ENCODE peak calls at places on chromosome 18, in five cellular contexts. M is trophoblast cell, U is neuronal stem cell, C is H9, D is mesendoderm. P is an unnamed sample.

GRCh38 chr18:57337890-57338289 is 14.5 kb upstream of the ST8SIA3 start:
- DNase-seq in M (no peak), U (no peak), C (no peak), D (no peak), P (no peak)

GRCh38 chr18:64134044-64134757 is 14.7 kb downstream of the LINC00305 start:
- DNase-seq in M (peak; percentile 54), U (peak; percentile 30), C (peak; percentile 42), D (peak; percentile 94), P (no peak)

GRCh38 chr18:25453556-25454269 is 101.7 kb upstream of the ZNF521 start:
- DNase-seq in M (no peak), U (no peak), C (no peak), D (no peak), P (peak; percentile 79)

GRCh38 chr18:54775686-54776085 is 52.6 kb upstream of the RAB27B start:
- DNase-seq in M (no peak), U (no peak), C (no peak), D (peak; percentile 6), P (peak; percentile 85)

GRCh38 chr18:8800041-8800441 is 94.7 kb downstream of the MTCL1 start:
- DNase-seq in M (no peak), U (no peak), C (no peak), D (no peak), P (peak; percentile 89)

GRCh38 chr18:62069556-62069955 is 117.3 kb downstream of the PIGN start:
- DNase-seq in M (no peak), U (no peak), C (no peak), D (no peak), P (peak; percentile 35)

GRCh38 chr18:25724121-25724520 is 366.3 kb downstream of the SS18 start:
- DNase-seq in M (no peak), U (no peak), C (no peak), D (no peak), P (no peak)

GRCh38 chr18:2083691-2084090 is 487.6 kb downstream of the METTL4 start:
- DNase-seq in M (peak; percentile 15), U (no peak), C (peak; percentile 58), D (peak; percentile 75), P (no peak)

GRCh38 chr18:23882616-23883276 is 131.8 kb upstream of the TTC39C start:
- DNase-seq in M (no peak), U (no peak), C (no peak), D (no peak), P (no peak)

GRCh38 chr18:34809697-34810096 is 99.6 kb downstream of the DTNA start:
- DNase-seq in M (no peak), U (no peak), C (peak; percentile 63), D (peak; percentile 86), P (peak; percentile 32)

GRCh38 chr18:78661316-78661715 is 318.3 kb upstream of the SALL3 start:
- DNase-seq in M (no peak), U (no peak), C (no peak), D (no peak), P (no peak)

GRCh38 chr18:59994357-59994756 is 94.6 kb downstream of the PMAIP1 start:
- DNase-seq in M (no peak), U (no peak), C (no peak), D (peak; percentile 43), P (peak; percentile 12)

GRCh38 chr18:14978962-14979535 is 231.1 kb downstream of the ANKRD30B start:
- DNase-seq in M (peak; percentile 20), U (peak; percentile 5), C (no peak), D (peak; percentile 55), P (no peak)

GRCh38 chr18:79400091-79400590 is 4.4 kb downstream of the NFATC1 start:
- DNase-seq in M (no peak), U (no peak), C (no peak), D (no peak), P (no peak)

DNA sequence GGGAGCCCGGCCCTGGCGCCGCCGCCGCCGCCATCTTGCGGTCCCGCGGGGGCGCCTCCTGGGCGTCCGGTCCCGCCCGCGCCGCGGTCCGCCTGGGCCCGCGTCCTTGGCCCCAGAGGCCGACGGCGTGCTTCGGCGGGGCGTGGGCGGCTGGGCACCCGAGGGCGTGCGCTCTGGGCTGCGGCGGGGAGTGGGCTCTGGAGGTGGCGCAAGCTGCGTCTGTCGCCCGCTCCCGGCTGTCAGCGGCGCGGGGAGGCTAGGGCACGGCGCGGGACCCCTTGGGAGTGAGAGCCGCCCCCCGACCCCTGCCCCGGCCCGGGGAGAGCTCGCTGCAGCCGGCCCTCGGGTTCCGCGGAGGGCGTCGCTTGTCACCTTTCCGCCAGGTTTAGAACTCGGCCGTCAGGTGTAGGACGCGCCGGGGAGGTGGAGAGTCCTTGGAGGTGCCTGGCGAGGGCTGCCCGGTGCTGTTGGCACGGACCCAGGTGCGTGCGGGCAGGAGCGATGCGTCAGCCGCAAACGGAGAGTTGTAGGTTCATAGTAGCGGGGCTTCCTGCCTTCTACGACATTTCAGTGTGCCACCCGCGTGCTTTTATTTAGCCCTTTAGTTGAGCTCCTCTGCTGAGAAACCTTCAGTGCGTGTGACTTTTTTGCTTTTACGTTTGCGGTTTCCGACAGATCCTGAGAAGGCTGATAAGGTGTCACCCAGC is 921 bp downstream of the VAPA start:
- DNase-seq in M (peak; percentile 55), U (peak; percentile 29), C (peak; percentile 50), D (peak; percentile 68), P (peak; percentile 84)
- H3K23ac ChIP-seq in M (no peak overlapping the region), U (peak overlapping the region; percentile 96), C (no peak overlapping the region), D (peak overlapping the region; percentile 59), P (peak overlapping the region; percentile 97)

GRCh38 chr18:45142868-45143267 is 462.2 kb downstream of the SETBP1 start:
- DNase-seq in M (no peak), U (no peak), C (no peak), D (no peak), P (no peak)
- H3K23ac ChIP-seq in M (no peak overlapping the region), U (no peak overlapping the region), C (no peak overlapping the region), D (no peak overlapping the region), P (no peak overlapping the region)

GRCh38 chr18:13308369-13308768 is 89.8 kb downstream of the LDLRAD4 start:
- DNase-seq in M (no peak), U (no peak), C (no peak), D (no peak), P (no peak)
- H3K23ac ChIP-seq in M (no peak overlapping the region), U (no peak overlapping the region), C (no peak overlapping the region), D (no peak overlapping the region), P (no peak overlapping the region)

GRCh38 chr18:22174341-22175148 is 5.2 kb downstream of the GATA6 start:
- DNase-seq in M (no peak), U (no peak), C (no peak), D (no peak), P (no peak)
- H3K23ac ChIP-seq in M (no peak overlapping the region), U (no peak overlapping the region), C (no peak overlapping the region), D (peak overlapping the region; percentile 11), P (no peak overlapping the region)

GRCh38 chr18:3604626-3605408 is 154.8 kb downstream of the TGIF1 start:
- DNase-seq in M (peak; percentile 42), U (no peak), C (no peak), D (peak; percentile 87), P (peak; percentile 98)

GRCh38 chr18:3607309-3608098 is 157.5 kb downstream of the TGIF1 start:
- DNase-seq in M (no peak), U (no peak), C (no peak), D (no peak), P (no peak)

GRCh38 chr18:3605562-3606443 is 155.8 kb downstream of the TGIF1 start:
- DNase-seq in M (no peak), U (no peak), C (no peak), D (peak; percentile 58), P (peak; percentile 62)

GRCh38 chr18:3603460-3604259 is 153.7 kb downstream of the TGIF1 start:
- DNase-seq in M (peak; percentile 64), U (peak; percentile 86), C (peak; percentile 82), D (peak; percentile 99), P (peak; percentile 99)

GRCh38 chr18:3604260-3604625 is 154.3 kb downstream of the TGIF1 start:
- DNase-seq in M (no peak), U (no peak), C (no peak), D (no peak), P (no peak)
- H3K23ac ChIP-seq in M (no peak overlapping the region), U (no peak overlapping the region), C (no peak overlapping the region), D (peak overlapping the region; percentile 80), P (peak overlapping the region; percentile 100)

DNA sequence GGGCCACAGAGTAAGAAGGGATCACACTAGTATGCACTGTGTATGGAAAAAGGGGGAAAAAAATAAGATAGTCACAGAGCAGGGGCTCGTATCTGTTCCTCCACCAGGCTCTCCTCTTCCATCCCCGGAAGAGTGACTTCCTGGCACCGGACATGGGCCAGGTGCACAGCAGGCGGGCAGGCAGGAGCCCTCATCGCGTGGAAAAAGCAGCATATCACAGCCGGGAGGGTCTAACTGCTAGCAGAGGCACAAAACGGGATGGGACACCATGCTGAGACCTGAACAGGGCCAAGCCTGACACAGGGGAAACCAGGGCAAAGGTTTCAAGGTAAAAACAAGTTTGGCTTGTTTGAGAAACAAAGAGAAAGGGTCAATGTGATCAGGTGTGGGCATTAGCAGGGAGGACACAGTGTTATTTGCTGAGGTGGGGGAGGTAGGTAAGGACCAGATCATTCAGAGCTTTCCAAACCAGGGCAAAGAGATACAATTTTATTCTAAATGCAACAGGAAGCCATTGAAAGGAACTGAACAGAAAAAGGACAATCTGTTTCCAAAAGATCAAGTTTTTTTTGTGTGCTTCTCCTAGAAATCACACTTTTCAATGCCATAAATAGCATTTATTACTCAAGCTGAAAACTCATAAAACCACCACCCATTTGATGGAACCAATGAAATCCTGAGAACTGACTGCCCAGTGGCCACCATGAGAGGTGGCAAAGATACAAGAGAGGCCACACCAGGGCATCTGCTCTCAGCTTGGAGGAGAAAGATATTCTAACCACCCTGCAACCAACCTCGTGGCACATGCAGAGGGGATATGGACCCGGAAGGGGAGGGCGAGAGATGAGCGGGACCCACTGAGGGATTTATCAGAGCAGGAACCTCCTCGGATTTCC is 9.2 kb downstream of the CYB5A start:
- DNase-seq in M (peak; percentile 21), U (no peak), C (peak; percentile 62), D (peak; percentile 25), P (no peak)
- H3K23ac ChIP-seq in M (no peak overlapping the region), U (no peak overlapping the region), C (no peak overlapping the region), D (no peak overlapping the region), P (peak overlapping the region; percentile 30)

GRCh38 chr18:27662537-27662936 is 477.4 kb upstream of the CHST9 start:
- DNase-seq in M (no peak), U (no peak), C (no peak), D (no peak), P (no peak)

GRCh38 chr18:27665264-27665799 is 480.2 kb upstream of the CHST9 start:
- DNase-seq in M (no peak), U (no peak), C (no peak), D (peak; percentile 89), P (no peak)

GRCh38 chr18:27666070-27666469 is 481.0 kb upstream of the CHST9 start:
- DNase-seq in M (no peak), U (no peak), C (no peak), D (peak; percentile 49), P (no peak)

GRCh38 chr18:27667064-27667463 is 482.0 kb upstream of the CHST9 start:
- DNase-seq in M (no peak), U (no peak), C (no peak), D (no peak), P (no peak)

GRCh38 chr18:27668126-27668525 is 483.0 kb upstream of the CHST9 start:
- DNase-seq in M (no peak), U (no peak), C (no peak), D (no peak), P (no peak)
- H3K23ac ChIP-seq in M (no peak overlapping the region), U (no peak overlapping the region), C (no peak overlapping the region), D (no peak overlapping the region), P (no peak overlapping the region)

GRCh38 chr18:48950536-48951447 is at the start of gene SMAD7:
- DNase-seq in M (no peak), U (no peak), C (peak; percentile 22), D (no peak), P (no peak)
- H3K23ac ChIP-seq in M (no peak within 1 kb of the TSS), U (peak within 1 kb of the TSS; percentile 98), C (no peak within 1 kb of the TSS), D (peak within 1 kb of the TSS; percentile 98), P (peak within 1 kb of the TSS; percentile 96)

P was measured in IMR-90.